ENCODE peak calls at places on chromosome 20, in eight cellular contexts. X is body of pancreas, M is heart left ventricle, J is foreskin fibroblast, P is GM23248, Q is Peyer's patch, O is Panc1, A is right lobe of liver. C is an unnamed sample.

GRCh38 chr20:20215976-20216727 is 151.8 kb upstream of the INSM1 start:
- DNase-seq in X (peak; percentile 20), M (peak; percentile 53), J (no peak), P (no peak), Q (no peak), O (no peak), A (no peak), C (no peak)

GRCh38 chr20:36214684-36215256 is 21.5 kb upstream of the AAR2 start:
- DNase-seq in X (no peak), M (no peak), J (no peak), P (peak; percentile 54), Q (no peak), O (peak; percentile 22), A (no peak), C (no peak)

GRCh38 chr20:23588434-23589403 is 17.0 kb downstream of the CST9 start:
- DNase-seq in X (no peak), M (no peak), J (no peak), P (no peak), Q (no peak), O (no peak), A (no peak), C (no peak)

GRCh38 chr20:16885746-16886145 is 137.6 kb downstream of the OTOR start:
- DNase-seq in X (no peak), M (no peak), J (no peak), P (no peak), Q (no peak), O (no peak), A (no peak), C (no peak)

GRCh38 chr20:32019156-32019510 is 8.9 kb downstream of the CCM2L start:
- DNase-seq in X (peak; percentile 38), M (no peak), J (no peak), P (peak; percentile 26), Q (no peak), O (no peak), A (no peak), C (no peak)

GRCh38 chr20:23625236-23625964 is 12.4 kb downstream of the CST3 start:
- DNase-seq in X (no peak), M (no peak), J (no peak), P (no peak), Q (no peak), O (no peak), A (no peak), C (no peak)

GRCh38 chr20:19757487-19757972 is 528 bp upstream of the RIN2 start:
- DNase-seq in X (peak; percentile 83), M (peak; percentile 90), J (peak; percentile 72), P (peak; percentile 89), Q (peak; percentile 84), O (no peak), A (peak; percentile 87), C (no peak)

GRCh38 chr20:8661229-8662023 is 407.5 kb upstream of the PLCB4 start:
- DNase-seq in X (no peak), M (no peak), J (no peak), P (no peak), Q (no peak), O (no peak), A (no peak), C (no peak)

DNA sequence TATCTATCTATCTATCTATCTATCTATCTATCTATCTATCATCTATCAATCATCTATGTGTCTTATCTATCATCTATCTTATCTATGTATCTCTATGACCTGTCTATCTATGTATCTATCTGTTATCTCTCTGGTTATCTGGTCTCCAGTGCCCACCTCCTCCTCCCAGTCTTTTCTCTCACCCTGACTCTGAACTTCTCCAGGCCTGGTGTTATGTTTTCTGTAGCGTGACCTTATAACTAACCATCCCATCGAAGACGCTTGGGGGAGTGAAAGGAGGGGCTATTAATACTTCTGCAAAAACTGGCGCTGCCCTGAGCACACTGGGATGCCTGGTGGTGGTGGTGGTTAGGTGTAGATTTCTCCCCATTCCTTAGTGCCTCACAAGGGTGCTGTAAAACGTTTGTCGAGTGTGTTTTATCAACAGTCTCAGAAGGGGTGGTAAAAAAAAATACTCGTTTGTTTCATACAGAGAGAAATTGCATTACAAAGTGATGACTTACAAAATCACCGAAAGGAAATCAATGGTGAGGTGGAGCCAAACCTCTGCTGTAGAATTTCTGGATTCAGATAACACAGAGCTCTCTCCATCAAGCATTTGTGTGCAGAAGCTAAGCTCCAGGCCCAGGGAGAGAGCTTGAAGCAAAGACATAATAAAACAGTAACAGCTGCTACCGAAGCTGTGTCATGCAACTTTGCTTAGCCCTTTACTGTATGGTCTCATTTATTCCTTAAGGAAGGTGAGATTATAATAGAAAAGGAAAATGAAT is 156.1 kb downstream of the BCAS1 start:
- DNase-seq in X (peak; percentile 18), M (no peak), J (no peak), P (peak; percentile 69), Q (no peak), O (no peak), A (peak; percentile 45), C (no peak)
- H3K4me3 ChIP-seq in X (no peak overlapping the region), M (peak overlapping the region; percentile 56), J (no peak overlapping the region), P (peak overlapping the region; percentile 74), Q (no peak overlapping the region), O (peak overlapping the region; percentile 63), A (no peak overlapping the region), C (no peak overlapping the region)

GRCh38 chr20:46012926-46013825 is 4.5 kb downstream of the MMP9 start:
- DNase-seq in X (no peak), M (no peak), J (no peak), P (no peak), Q (no peak), O (no peak), A (no peak), C (no peak)

GRCh38 chr20:46017272-46017671 is 8.6 kb downstream of the MMP9 start:
- DNase-seq in X (no peak), M (no peak), J (no peak), P (no peak), Q (no peak), O (no peak), A (no peak), C (no peak)

GRCh38 chr20:46011631-46012482 is 3.1 kb downstream of the MMP9 start:
- DNase-seq in X (peak; percentile 52), M (peak; percentile 43), J (no peak), P (peak; percentile 65), Q (no peak), O (no peak), A (peak; percentile 67), C (no peak)

GRCh38 chr20:46013826-46014516 is 5.3 kb downstream of the MMP9 start:
- DNase-seq in X (peak; percentile 72), M (no peak), J (no peak), P (peak; percentile 70), Q (peak; percentile 82), O (no peak), A (no peak), C (no peak)

GRCh38 chr20:46014517-46015396 is 6.0 kb downstream of the MMP9 start:
- DNase-seq in X (no peak), M (no peak), J (no peak), P (no peak), Q (no peak), O (no peak), A (no peak), C (no peak)
- H3K4me3 ChIP-seq in X (no peak overlapping the region), M (no peak overlapping the region), J (no peak overlapping the region), P (no peak overlapping the region), Q (no peak overlapping the region), O (no peak overlapping the region), A (no peak overlapping the region), C (no peak overlapping the region)

GRCh38 chr20:10367921-10368701 is 65.9 kb downstream of the MKKS start:
- DNase-seq in X (no peak), M (no peak), J (no peak), P (no peak), Q (no peak), O (no peak), A (peak; percentile 50), C (no peak)

GRCh38 chr20:10368702-10369041 is 65.3 kb downstream of the MKKS start:
- DNase-seq in X (no peak), M (no peak), J (no peak), P (no peak), Q (no peak), O (no peak), A (no peak), C (no peak)

GRCh38 chr20:10370091-10370887 is 63.7 kb downstream of the MKKS start:
- DNase-seq in X (no peak), M (no peak), J (no peak), P (no peak), Q (no peak), O (no peak), A (peak; percentile 56), C (no peak)

GRCh38 chr20:10371467-10371866 is 62.6 kb downstream of the MKKS start:
- DNase-seq in X (no peak), M (no peak), J (no peak), P (no peak), Q (no peak), O (no peak), A (no peak), C (no peak)

DNA sequence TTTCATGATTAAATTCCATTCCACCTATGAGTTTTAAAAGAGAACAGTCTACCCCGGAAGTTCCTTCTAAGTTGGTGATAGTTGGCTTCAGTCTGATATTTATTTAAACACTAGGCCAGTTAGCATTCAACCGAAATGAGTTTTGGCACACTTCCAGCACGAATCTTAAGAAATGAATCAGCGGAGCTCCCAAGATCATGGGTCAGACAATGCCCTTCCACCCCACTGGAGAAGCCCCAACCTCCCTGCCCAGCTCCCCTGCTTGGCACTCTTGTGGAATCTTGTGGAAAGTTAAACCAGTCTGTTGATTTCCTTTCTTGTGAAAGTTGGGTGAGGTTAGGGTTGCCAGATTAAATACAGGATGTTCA is 64.3 kb downstream of the MKKS start:
- DNase-seq in X (no peak), M (peak; percentile 10), J (no peak), P (no peak), Q (no peak), O (peak; percentile 4), A (peak; percentile 66), C (peak; percentile 15)
- H3K4me3 ChIP-seq in X (no peak overlapping the region), M (no peak overlapping the region), J (no peak overlapping the region), P (no peak overlapping the region), Q (no peak overlapping the region), O (no peak overlapping the region), A (no peak overlapping the region), C (no peak overlapping the region)

GRCh38 chr20:50733644-50734349 is 2.4 kb downstream of the PARD6B start:
- DNase-seq in X (no peak), M (no peak), J (no peak), P (no peak), Q (no peak), O (no peak), A (no peak), C (no peak)
- H3K4me3 ChIP-seq in X (no peak overlapping the region), M (peak overlapping the region; percentile 0), J (no peak overlapping the region), P (no peak overlapping the region), Q (no peak overlapping the region), O (peak overlapping the region; percentile 89), A (no peak overlapping the region), C (no peak overlapping the region)

GRCh38 chr20:61633004-61633403 is 380.9 kb downstream of the CDH4 start:
- DNase-seq in X (no peak), M (no peak), J (no peak), P (no peak), Q (no peak), O (no peak), A (no peak), C (no peak)
- H3K4me3 ChIP-seq in X (no peak overlapping the region), M (no peak overlapping the region), J (no peak overlapping the region), P (no peak overlapping the region), Q (no peak overlapping the region), O (no peak overlapping the region), A (no peak overlapping the region), C (no peak overlapping the region)

C was measured in LNCaP clone FGC.